ENCODE peak calls at places on chromosomes 11 and 22, in ten cellular contexts. V is heart left ventricle, U is IMR-90, K is transverse colon, R is body of pancreas, W is A549, L is thyroid gland, G is breast epithelium, F is Peyer's patch, N is stomach. T is an unnamed sample.

GRCh38 chr11:93685196-93685595 is 23.7 kb downstream of the CEP295 start:
- DNase-seq in G (no peak), W (no peak), N (no peak), V (no peak), K (no peak), U (no peak), R (no peak), L (no peak), F (no peak), T (no peak)

GRCh38 chr22:17578129-17578754 is 14.9 kb downstream of the SLC25A18 start:
- DNase-seq in W (no peak), K (peak), L (peak), F (no peak), U (peak), V (peak), N (peak), G (peak), R (peak), T (no peak)

GRCh38 chr11:116217006-116217405 is 555.8 kb downstream of the BUD13 start:
- DNase-seq in W (peak), U (peak), N (no peak), K (peak), F (no peak), V (no peak), G (no peak), L (peak), R (peak), T (no peak)

GRCh38 chr11:96082002-96082899 is 158.3 kb upstream of the MTMR2 start:
- DNase-seq in R (no peak), F (no peak), L (no peak), N (no peak), V (no peak), U (no peak), G (no peak), K (no peak), W (no peak), T (no peak)

GRCh38 chr11:833849-834311 is 1.1 kb downstream of the CD151 start:
- DNase-seq in N (peak), G (no peak), L (no peak), U (no peak), W (peak), F (no peak), V (no peak), K (peak), R (no peak), T (no peak)

GRCh38 chr22:31846161-31847115 is 92.6 kb downstream of the DEPDC5 start:
- DNase-seq in N (no peak), L (no peak), V (no peak), F (no peak), K (no peak), R (no peak), W (peak), G (no peak), U (peak), T (no peak)

GRCh38 chr11:803770-804598 is 1.0 kb downstream of the PIDD1 start:
- DNase-seq in U (no peak), G (no peak), V (no peak), N (no peak), W (no peak), L (no peak), F (no peak), K (no peak), R (no peak), T (no peak)

GRCh38 chr11:123472236-123472935 is 42.3 kb downstream of the GRAMD1B start:
- DNase-seq in N (no peak), K (no peak), R (no peak), U (no peak), L (no peak), G (no peak), F (no peak), W (no peak), V (no peak), T (no peak)

GRCh38 chr11:14423633-14424032 is 64.7 kb upstream of the RRAS2 start:
- DNase-seq in N (no peak), K (no peak), F (no peak), U (peak), R (no peak), G (no peak), V (no peak), L (no peak), W (no peak), T (no peak)

GRCh38 chr11:104152941-104153340 is 11.0 kb downstream of the PDGFD start:
- DNase-seq in V (no peak), W (no peak), N (no peak), L (no peak), K (no peak), G (no peak), U (no peak), R (no peak), F (no peak), T (no peak)

GRCh38 chr11:1556278-1557167 is 15.5 kb downstream of the DUSP8 start:
- DNase-seq in G (no peak), U (no peak), L (no peak), V (no peak), W (no peak), N (no peak), F (no peak), R (no peak), K (no peak), T (no peak)

GRCh38 chr22:44221710-44222475 is 41.2 kb downstream of the PARVG start:
- DNase-seq in W (no peak), U (no peak), V (no peak), G (no peak), N (no peak), K (no peak), F (no peak), R (no peak), L (no peak), T (peak)

GRCh38 chr11:28566643-28567042 is 458.5 kb downstream of the METTL15 start:
- DNase-seq in K (peak), F (peak), N (peak), L (peak), U (peak), V (peak), R (peak), G (no peak), W (peak), T (no peak)

GRCh38 chr11:108664730-108665525 is at the start of gene DDX10:
- DNase-seq in U (peak), G (peak), N (peak), V (peak), F (peak), W (peak), R (peak), L (peak), K (peak), T (peak)
- TF ChIP-seq POLR2A in U (no peak), G (no peak), N (no peak), V (no peak), F (peak), W (peak), R (peak), L (peak), K (peak), T (no peak)

GRCh38 chr11:65504671-65505433 is 6.0 kb downstream of the MALAT1 start:
- DNase-seq in V (no peak), R (no peak), U (peak), K (no peak), L (no peak), N (no peak), F (no peak), G (peak), W (peak), T (no peak)
- TF ChIP-seq POLR2A in V (peak), R (no peak), U (no peak), K (peak), L (peak), N (no peak), F (no peak), G (no peak), W (no peak), T (no peak)

DNA sequence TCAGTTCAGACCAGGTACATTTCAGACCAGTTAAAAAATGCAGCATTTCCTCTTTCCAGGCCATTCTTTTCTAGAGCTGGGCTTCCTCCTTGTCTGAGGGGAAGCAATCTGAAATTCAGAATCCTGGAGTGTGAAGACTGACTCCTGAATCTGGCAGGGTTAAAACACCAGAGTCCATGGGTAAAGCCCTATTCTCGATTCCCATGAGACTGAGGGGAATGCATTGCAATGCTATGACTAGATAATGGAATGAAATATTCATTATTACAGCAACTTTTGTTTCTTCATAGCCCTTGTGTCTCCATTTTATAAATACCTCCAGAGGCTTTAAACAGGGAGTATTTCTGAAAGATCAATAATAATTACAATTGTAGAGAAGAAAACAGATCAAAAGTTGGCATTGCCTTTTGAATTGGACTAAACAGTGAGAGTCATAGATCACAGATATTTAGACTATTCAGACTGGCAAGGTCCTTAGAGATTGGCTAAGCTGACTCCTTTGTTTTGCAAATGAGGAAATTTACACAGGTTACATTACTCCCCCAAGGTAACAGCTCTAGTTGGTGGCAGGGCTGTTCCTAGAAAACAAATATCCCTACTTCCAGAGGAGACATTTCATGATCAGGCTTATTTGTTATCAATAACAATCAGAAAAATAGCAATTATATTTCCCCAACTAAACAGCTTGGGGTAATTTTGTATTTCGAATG is 632.6 kb upstream of the KIRREL3 start:
- DNase-seq in R (no peak), V (no peak), N (no peak), L (no peak), F (no peak), U (no peak), G (no peak), W (no peak), K (no peak), T (no peak)
- TF ChIP-seq POLR2A in R (no peak), V (no peak), N (no peak), L (no peak), F (no peak), U (no peak), G (no peak), W (no peak), K (no peak), T (no peak)

GRCh38 chr22:20079745-20080444 is at the start of gene DGCR8:
- DNase-seq in K (peak), R (peak), U (peak), W (peak), N (peak), V (peak), F (peak), L (peak), G (peak), T (peak)
- TF ChIP-seq POLR2A in K (peak), R (peak), U (peak), W (peak), N (no peak), V (no peak), F (peak), L (peak), G (no peak), T (no peak)

DNA sequence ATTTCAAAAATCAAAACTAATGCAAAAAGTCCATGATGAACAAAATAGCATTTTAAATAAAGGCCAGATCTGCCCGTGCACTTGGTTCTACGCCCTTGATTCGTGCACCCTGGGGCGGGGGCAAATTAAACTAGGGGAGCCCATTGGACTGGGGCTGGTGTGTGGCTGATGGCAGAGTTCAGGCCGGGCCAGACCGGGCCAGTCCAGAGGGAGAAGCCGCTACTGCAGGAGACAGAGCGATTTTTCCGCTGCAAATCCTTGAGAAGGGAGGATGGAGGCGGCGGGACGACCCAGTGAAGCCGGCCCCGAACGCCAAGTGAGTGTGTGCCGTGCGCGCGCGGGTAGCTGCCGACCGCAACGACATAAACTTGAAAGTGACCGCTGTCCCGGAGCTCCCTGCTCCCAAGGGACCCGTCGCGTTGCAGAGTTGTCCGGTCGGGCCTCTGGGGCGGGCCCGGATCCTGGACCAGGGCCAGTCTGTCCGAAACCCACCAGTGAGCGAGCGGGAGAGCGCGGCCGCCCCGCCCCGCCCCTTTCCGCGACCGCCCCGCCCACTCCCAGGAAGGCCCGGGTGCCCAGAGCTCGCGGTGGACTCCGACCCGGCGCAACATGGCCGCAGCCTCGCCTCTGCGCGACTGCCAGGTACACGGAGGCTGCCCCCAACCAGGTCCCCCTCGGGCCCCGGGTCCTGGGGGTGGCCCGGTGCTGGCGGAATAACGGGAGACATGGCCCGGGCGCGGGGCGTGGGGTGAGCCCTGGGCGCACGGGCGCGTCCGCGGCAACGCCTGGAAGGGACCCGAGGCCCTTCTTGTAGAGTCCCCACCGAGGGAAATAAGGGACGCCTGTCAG is at the start of gene TTC38:
- DNase-seq in R (peak), W (peak), U (peak), N (peak), G (peak), K (peak), L (peak), F (peak), V (peak), T (peak)
- TF ChIP-seq POLR2A in R (peak), W (peak), U (peak), N (no peak), G (no peak), K (peak), L (peak), F (peak), V (no peak), T (no peak)

GRCh38 chr22:37242395-37242918 is 1.6 kb downstream of the RAC2 start:
- DNase-seq in U (peak), F (peak), K (peak), R (peak), W (no peak), N (peak), G (no peak), L (peak), V (peak), T (peak)
- TF ChIP-seq POLR2A in U (no peak), F (peak), K (no peak), R (no peak), W (no peak), N (no peak), G (no peak), L (no peak), V (no peak), T (no peak)

DNA sequence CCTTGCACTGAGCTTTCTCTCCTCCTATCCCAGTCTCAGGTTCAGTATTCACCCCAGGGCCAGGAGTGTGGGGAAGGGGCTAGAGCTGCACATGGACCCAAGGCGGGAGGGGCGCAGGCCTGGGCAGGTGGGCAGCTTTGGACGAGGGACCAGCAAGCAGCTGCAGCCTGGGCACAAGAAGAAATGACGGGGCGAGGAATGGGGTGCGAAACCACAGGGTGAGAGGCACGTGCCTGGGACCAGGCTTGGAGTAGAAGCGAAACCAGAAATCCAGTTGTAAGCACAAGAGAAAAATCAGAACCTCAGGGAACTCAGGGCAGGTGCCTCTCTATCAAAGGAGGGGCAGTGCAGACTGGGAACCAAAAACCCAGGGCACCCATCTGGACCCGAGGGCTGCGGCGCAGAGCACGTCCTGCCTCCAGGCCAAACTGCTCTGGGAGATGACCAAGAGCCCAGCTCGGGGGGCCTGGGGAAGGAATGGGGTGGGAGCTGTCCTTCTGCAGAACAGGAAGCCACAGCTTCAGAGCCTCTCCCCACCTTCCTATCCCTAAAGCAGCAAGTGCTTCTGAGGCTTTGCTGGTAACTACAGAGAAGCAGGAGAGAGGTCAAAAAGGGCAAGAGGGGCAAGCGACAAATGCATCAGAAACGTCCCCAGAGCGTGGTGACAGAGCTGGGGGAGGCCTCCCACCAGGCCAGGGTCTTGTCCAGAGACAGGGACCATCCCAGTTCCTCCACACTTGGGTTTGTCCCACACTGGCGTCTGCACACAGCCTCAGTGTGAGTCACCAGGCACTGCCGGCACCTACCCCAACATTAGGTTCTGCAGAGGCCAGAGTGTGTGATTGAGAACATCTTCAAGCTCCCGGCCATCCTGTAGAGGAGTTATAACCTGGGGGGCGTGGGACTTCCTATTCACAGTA is 18.3 kb upstream of the TMPRSS4 start:
- DNase-seq in G (peak), V (no peak), F (no peak), K (peak), N (no peak), L (no peak), R (no peak), U (no peak), W (no peak), T (no peak)
- TF ChIP-seq POLR2A in G (no peak), V (no peak), F (no peak), K (no peak), N (no peak), L (no peak), R (no peak), U (no peak), W (no peak), T (no peak)

DNA sequence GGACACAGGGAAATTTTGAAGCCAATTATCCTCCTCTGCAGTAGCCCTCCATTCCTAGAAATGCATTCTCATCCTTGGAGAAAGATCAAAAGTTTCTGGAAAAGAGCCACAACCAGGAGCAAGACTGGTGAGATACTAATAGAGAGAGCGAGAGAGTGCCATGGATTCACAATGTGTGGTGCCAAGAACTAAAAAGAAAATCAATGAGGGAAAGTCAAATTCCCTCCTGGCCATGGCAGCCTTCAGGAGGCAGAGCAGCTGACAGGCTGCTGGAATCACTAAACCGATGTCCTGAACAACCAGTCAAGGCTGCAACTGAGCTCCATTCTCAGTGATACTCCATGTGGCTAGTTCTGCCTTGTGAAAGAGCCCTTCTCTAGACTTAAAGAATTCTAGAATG is 561.0 kb downstream of the SOX6 start:
- DNase-seq in L (no peak), F (no peak), W (no peak), V (no peak), U (no peak), G (no peak), K (no peak), R (no peak), N (no peak), T (no peak)
- TF ChIP-seq POLR2A in L (no peak), F (no peak), W (no peak), V (no peak), U (no peak), G (no peak), K (no peak), R (no peak), N (no peak), T (no peak)

GRCh38 chr11:18956630-18957029 is 17.4 kb upstream of the MRGPRX1 start:
- DNase-seq in F (no peak), L (no peak), U (no peak), G (no peak), N (no peak), W (no peak), K (no peak), V (no peak), R (no peak), T (no peak)

GRCh38 chr11:18958221-18958910 is 19.2 kb upstream of the MRGPRX1 start:
- DNase-seq in G (no peak), V (no peak), W (no peak), F (no peak), N (no peak), U (no peak), R (no peak), L (peak), K (no peak), T (no peak)
- TF ChIP-seq POLR2A in G (no peak), V (no peak), W (no peak), F (no peak), N (no peak), U (no peak), R (no peak), L (no peak), K (no peak), T (no peak)

GRCh38 chr11:68398870-68399865 is 61.4 kb upstream of the PPP6R3 start:
- DNase-seq in L (peak), R (peak), V (peak), G (no peak), W (no peak), F (no peak), U (no peak), N (peak), K (peak), T (no peak)
- TF ChIP-seq POLR2A in L (no peak), R (no peak), V (no peak), G (no peak), W (no peak), F (no peak), U (no peak), N (no peak), K (no peak), T (no peak)